ENCODE peak calls at places on chromosomes 13 and 19, in seven cellular contexts. One of them, this sample, is unnamed.

GRCh38 chr19:9857920-9858746 is 23.0 kb downstream of the PIN1 start:
- DNase-seq in DND-41: peak; percentile 58
- DNase-seq in fibroblast of lung: no peak
- DNase-seq in left ventricle myocardium inferior: no peak
- DNase-seq in body of pancreas: no peak
- DNase-seq in breast epithelium: no peak
- DNase-seq in AG09309: no peak
- DNase-seq in this sample: peak; percentile 79

GRCh38 chr13:97018029-97018819 is 23.9 kb upstream of the OXGR1 start:
- DNase-seq in DND-41: peak; percentile 52
- DNase-seq in fibroblast of lung: peak; percentile 49
- DNase-seq in left ventricle myocardium inferior: no peak
- DNase-seq in body of pancreas: peak; percentile 41
- DNase-seq in breast epithelium: no peak
- DNase-seq in AG09309: peak; percentile 25
- DNase-seq in this sample: peak; percentile 37

GRCh38 chr19:33649919-33650305 is 28.2 kb downstream of the CHST8 start:
- DNase-seq in DND-41: no peak
- DNase-seq in fibroblast of lung: no peak
- DNase-seq in left ventricle myocardium inferior: no peak
- DNase-seq in body of pancreas: no peak
- DNase-seq in breast epithelium: no peak
- DNase-seq in AG09309: no peak
- DNase-seq in this sample: no peak

GRCh38 chr13:38303816-38304215 is 45.8 kb upstream of the UFM1 start:
- DNase-seq in DND-41: no peak
- DNase-seq in fibroblast of lung: no peak
- DNase-seq in left ventricle myocardium inferior: no peak
- DNase-seq in body of pancreas: no peak
- DNase-seq in breast epithelium: no peak
- DNase-seq in AG09309: no peak
- DNase-seq in this sample: no peak

GRCh38 chr19:41427647-41428480 is 690 bp upstream of the B3GNT8 start:
- DNase-seq in DND-41: peak; percentile 48
- DNase-seq in fibroblast of lung: no peak
- DNase-seq in left ventricle myocardium inferior: peak; percentile 58
- DNase-seq in body of pancreas: peak; percentile 37
- DNase-seq in breast epithelium: no peak
- DNase-seq in AG09309: no peak
- DNase-seq in this sample: no peak

GRCh38 chr13:97259787-97260641 is 37.9 kb downstream of the MBNL2 start:
- DNase-seq in DND-41: no peak
- DNase-seq in fibroblast of lung: peak; percentile 84
- DNase-seq in left ventricle myocardium inferior: no peak
- DNase-seq in body of pancreas: no peak
- DNase-seq in breast epithelium: no peak
- DNase-seq in AG09309: no peak
- DNase-seq in this sample: no peak

GRCh38 chr13:30409911-30410704 is 12.2 kb upstream of the UBE2L5 start:
- DNase-seq in DND-41: no peak
- DNase-seq in fibroblast of lung: peak; percentile 85
- DNase-seq in left ventricle myocardium inferior: no peak
- DNase-seq in body of pancreas: no peak
- DNase-seq in breast epithelium: no peak
- DNase-seq in AG09309: no peak
- DNase-seq in this sample: no peak

GRCh38 chr13:70723732-70724131 is 615.5 kb upstream of the KLHL1 start:
- DNase-seq in DND-41: no peak
- DNase-seq in fibroblast of lung: peak; percentile 3
- DNase-seq in left ventricle myocardium inferior: no peak
- DNase-seq in body of pancreas: no peak
- DNase-seq in breast epithelium: no peak
- DNase-seq in AG09309: no peak
- DNase-seq in this sample: no peak

GRCh38 chr19:32223595-32224370 is 121.6 kb upstream of the ZNF507 start:
- DNase-seq in DND-41: peak; percentile 89
- DNase-seq in fibroblast of lung: no peak
- DNase-seq in left ventricle myocardium inferior: no peak
- DNase-seq in body of pancreas: no peak
- DNase-seq in breast epithelium: no peak
- DNase-seq in AG09309: no peak
- DNase-seq in this sample: peak; percentile 93

GRCh38 chr19:17721821-17722220 is 2.5 kb downstream of the MAP1S start:
- DNase-seq in DND-41: no peak
- DNase-seq in fibroblast of lung: no peak
- DNase-seq in left ventricle myocardium inferior: peak; percentile 51
- DNase-seq in body of pancreas: no peak
- DNase-seq in breast epithelium: no peak
- DNase-seq in AG09309: no peak
- DNase-seq in this sample: no peak

GRCh38 chr13:91045351-91046034 is 302.0 kb upstream of the MIR17HG start:
- DNase-seq in DND-41: no peak
- DNase-seq in fibroblast of lung: peak; percentile 9
- DNase-seq in left ventricle myocardium inferior: no peak
- DNase-seq in body of pancreas: no peak
- DNase-seq in breast epithelium: no peak
- DNase-seq in AG09309: no peak
- DNase-seq in this sample: no peak

GRCh38 chr19:35211545-35212230 is 16.9 kb downstream of the FAM187B start:
- DNase-seq in DND-41: no peak
- DNase-seq in fibroblast of lung: no peak
- DNase-seq in left ventricle myocardium inferior: peak; percentile 33
- DNase-seq in body of pancreas: no peak
- DNase-seq in breast epithelium: peak; percentile 58
- DNase-seq in AG09309: no peak
- DNase-seq in this sample: no peak

GRCh38 chr13:39273953-39274352 is 235.7 kb downstream of the NHLRC3 start:
- DNase-seq in DND-41: no peak
- DNase-seq in fibroblast of lung: peak; percentile 14
- DNase-seq in left ventricle myocardium inferior: no peak
- DNase-seq in body of pancreas: peak; percentile 34
- DNase-seq in breast epithelium: no peak
- DNase-seq in AG09309: no peak
- DNase-seq in this sample: peak; percentile 1

GRCh38 chr13:98083507-98083906 is 59.4 kb upstream of the FARP1 start:
- DNase-seq in DND-41: no peak
- DNase-seq in fibroblast of lung: peak; percentile 98
- DNase-seq in left ventricle myocardium inferior: no peak
- DNase-seq in body of pancreas: no peak
- DNase-seq in breast epithelium: no peak
- DNase-seq in AG09309: peak; percentile 91
- DNase-seq in this sample: no peak

GRCh38 chr13:27172495-27172842 is 858 bp upstream of the USP12 start:
- DNase-seq in DND-41: peak; percentile 18
- DNase-seq in fibroblast of lung: peak; percentile 55
- DNase-seq in left ventricle myocardium inferior: no peak
- DNase-seq in body of pancreas: no peak
- DNase-seq in breast epithelium: no peak
- DNase-seq in AG09309: no peak
- DNase-seq in this sample: no peak

GRCh38 chr19:4342421-4343055 is 824 bp upstream of the MPND start:
- DNase-seq in DND-41: peak; percentile 98
- DNase-seq in fibroblast of lung: peak; percentile 100
- DNase-seq in left ventricle myocardium inferior: peak; percentile 95
- DNase-seq in body of pancreas: peak; percentile 93
- DNase-seq in breast epithelium: peak; percentile 99
- DNase-seq in AG09309: peak; percentile 100
- DNase-seq in this sample: peak; percentile 100
- H3K4me3 ChIP-seq in DND-41: peak overlapping the region; percentile 94
- H3K4me3 ChIP-seq in fibroblast of lung: peak overlapping the region; percentile 66
- H3K4me3 ChIP-seq in left ventricle myocardium inferior: peak overlapping the region; percentile 86
- H3K4me3 ChIP-seq in body of pancreas: no peak overlapping the region
- H3K4me3 ChIP-seq in breast epithelium: peak overlapping the region; percentile 59
- H3K4me3 ChIP-seq in AG09309: peak overlapping the region; percentile 85
- H3K4me3 ChIP-seq in this sample: peak overlapping the region; percentile 86

GRCh38 chr19:51075998-51076397 is 6.7 kb downstream of the KLK14 start:
- DNase-seq in DND-41: no peak
- DNase-seq in fibroblast of lung: no peak
- DNase-seq in left ventricle myocardium inferior: no peak
- DNase-seq in body of pancreas: no peak
- DNase-seq in breast epithelium: no peak
- DNase-seq in AG09309: no peak
- DNase-seq in this sample: no peak

GRCh38 chr19:51078104-51078503 is 4.6 kb downstream of the KLK14 start:
- DNase-seq in DND-41: no peak
- DNase-seq in fibroblast of lung: no peak
- DNase-seq in left ventricle myocardium inferior: no peak
- DNase-seq in body of pancreas: no peak
- DNase-seq in breast epithelium: no peak
- DNase-seq in AG09309: no peak
- DNase-seq in this sample: no peak

GRCh38 chr19:51079486-51080110 is 3.1 kb downstream of the KLK14 start:
- DNase-seq in DND-41: no peak
- DNase-seq in fibroblast of lung: no peak
- DNase-seq in left ventricle myocardium inferior: peak; percentile 75
- DNase-seq in body of pancreas: peak; percentile 62
- DNase-seq in breast epithelium: no peak
- DNase-seq in AG09309: no peak
- DNase-seq in this sample: no peak

GRCh38 chr19:51076602-51077213 is 6.0 kb downstream of the KLK14 start:
- DNase-seq in DND-41: no peak
- DNase-seq in fibroblast of lung: no peak
- DNase-seq in left ventricle myocardium inferior: no peak
- DNase-seq in body of pancreas: no peak
- DNase-seq in breast epithelium: no peak
- DNase-seq in AG09309: no peak
- DNase-seq in this sample: no peak

GRCh38 chr19:51078731-51079130 is 4.0 kb downstream of the KLK14 start:
- DNase-seq in DND-41: no peak
- DNase-seq in fibroblast of lung: no peak
- DNase-seq in left ventricle myocardium inferior: no peak
- DNase-seq in body of pancreas: no peak
- DNase-seq in breast epithelium: no peak
- DNase-seq in AG09309: no peak
- DNase-seq in this sample: no peak
- H3K4me3 ChIP-seq in DND-41: no peak overlapping the region
- H3K4me3 ChIP-seq in fibroblast of lung: no peak overlapping the region
- H3K4me3 ChIP-seq in left ventricle myocardium inferior: no peak overlapping the region
- H3K4me3 ChIP-seq in body of pancreas: no peak overlapping the region
- H3K4me3 ChIP-seq in breast epithelium: no peak overlapping the region
- H3K4me3 ChIP-seq in AG09309: no peak overlapping the region
- H3K4me3 ChIP-seq in this sample: no peak overlapping the region

GRCh38 chr13:22883961-22884360 is 296.8 kb upstream of the SGCG start:
- DNase-seq in DND-41: no peak
- DNase-seq in fibroblast of lung: no peak
- DNase-seq in left ventricle myocardium inferior: no peak
- DNase-seq in body of pancreas: no peak
- DNase-seq in breast epithelium: no peak
- DNase-seq in AG09309: no peak
- DNase-seq in this sample: no peak
- H3K4me3 ChIP-seq in DND-41: no peak overlapping the region
- H3K4me3 ChIP-seq in fibroblast of lung: no peak overlapping the region
- H3K4me3 ChIP-seq in left ventricle myocardium inferior: no peak overlapping the region
- H3K4me3 ChIP-seq in body of pancreas: no peak overlapping the region
- H3K4me3 ChIP-seq in breast epithelium: no peak overlapping the region
- H3K4me3 ChIP-seq in AG09309: no peak overlapping the region
- H3K4me3 ChIP-seq in this sample: no peak overlapping the region

GRCh38 chr13:113846639-113847318 is 17.1 kb downstream of the GAS6 start:
- DNase-seq in DND-41: peak; percentile 48
- DNase-seq in fibroblast of lung: no peak
- DNase-seq in left ventricle myocardium inferior: no peak
- DNase-seq in body of pancreas: peak; percentile 8
- DNase-seq in breast epithelium: no peak
- DNase-seq in AG09309: no peak
- DNase-seq in this sample: peak; percentile 46

GRCh38 chr13:113845723-113846638 is 17.9 kb downstream of the GAS6 start:
- DNase-seq in DND-41: no peak
- DNase-seq in fibroblast of lung: no peak
- DNase-seq in left ventricle myocardium inferior: no peak
- DNase-seq in body of pancreas: no peak
- DNase-seq in breast epithelium: no peak
- DNase-seq in AG09309: no peak
- DNase-seq in this sample: no peak

GRCh38 chr13:113849546-113849945 is 14.3 kb downstream of the GAS6 start:
- DNase-seq in DND-41: no peak
- DNase-seq in fibroblast of lung: peak; percentile 51
- DNase-seq in left ventricle myocardium inferior: no peak
- DNase-seq in body of pancreas: no peak
- DNase-seq in breast epithelium: no peak
- DNase-seq in AG09309: no peak
- DNase-seq in this sample: no peak

GRCh38 chr13:113848431-113849260 is 15.2 kb downstream of the GAS6 start:
- DNase-seq in DND-41: peak; percentile 1
- DNase-seq in fibroblast of lung: no peak
- DNase-seq in left ventricle myocardium inferior: no peak
- DNase-seq in body of pancreas: peak; percentile 5
- DNase-seq in breast epithelium: no peak
- DNase-seq in AG09309: no peak
- DNase-seq in this sample: no peak

DNA sequence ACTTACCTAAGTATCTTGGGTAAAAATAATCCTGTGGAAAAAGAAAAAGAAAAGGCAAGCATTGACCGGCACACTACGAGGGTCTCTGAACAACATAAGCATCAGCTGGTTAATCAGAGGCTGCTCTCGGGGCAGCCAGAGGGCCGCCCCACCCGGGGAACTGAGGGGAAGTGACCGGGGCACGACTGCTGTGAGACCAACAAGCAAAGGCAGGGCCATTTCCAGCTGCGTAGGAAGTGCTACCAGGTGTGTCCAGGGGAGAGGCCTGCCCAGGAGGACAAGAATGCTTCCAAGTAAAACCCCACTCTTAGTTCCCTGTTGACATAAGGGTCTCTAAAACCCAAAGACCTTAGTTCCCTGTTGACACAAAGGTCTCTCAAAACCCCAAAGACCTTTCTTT is 15.9 kb downstream of the GAS6 start:
- DNase-seq in DND-41: no peak
- DNase-seq in fibroblast of lung: no peak
- DNase-seq in left ventricle myocardium inferior: no peak
- DNase-seq in body of pancreas: peak; percentile 8
- DNase-seq in breast epithelium: no peak
- DNase-seq in AG09309: no peak
- DNase-seq in this sample: no peak
- H3K4me3 ChIP-seq in DND-41: no peak overlapping the region
- H3K4me3 ChIP-seq in fibroblast of lung: no peak overlapping the region
- H3K4me3 ChIP-seq in left ventricle myocardium inferior: no peak overlapping the region
- H3K4me3 ChIP-seq in body of pancreas: no peak overlapping the region
- H3K4me3 ChIP-seq in breast epithelium: no peak overlapping the region
- H3K4me3 ChIP-seq in AG09309: no peak overlapping the region
- H3K4me3 ChIP-seq in this sample: no peak overlapping the region

GRCh38 chr13:67833564-67833963 is 603.4 kb upstream of the PCDH9 start:
- DNase-seq in DND-41: no peak
- DNase-seq in fibroblast of lung: no peak
- DNase-seq in left ventricle myocardium inferior: no peak
- DNase-seq in body of pancreas: no peak
- DNase-seq in breast epithelium: no peak
- DNase-seq in AG09309: no peak
- DNase-seq in this sample: no peak

GRCh38 chr13:67829641-67830040 is 599.5 kb upstream of the PCDH9 start:
- DNase-seq in DND-41: no peak
- DNase-seq in fibroblast of lung: peak; percentile 52
- DNase-seq in left ventricle myocardium inferior: no peak
- DNase-seq in body of pancreas: no peak
- DNase-seq in breast epithelium: no peak
- DNase-seq in AG09309: no peak
- DNase-seq in this sample: no peak

DNA sequence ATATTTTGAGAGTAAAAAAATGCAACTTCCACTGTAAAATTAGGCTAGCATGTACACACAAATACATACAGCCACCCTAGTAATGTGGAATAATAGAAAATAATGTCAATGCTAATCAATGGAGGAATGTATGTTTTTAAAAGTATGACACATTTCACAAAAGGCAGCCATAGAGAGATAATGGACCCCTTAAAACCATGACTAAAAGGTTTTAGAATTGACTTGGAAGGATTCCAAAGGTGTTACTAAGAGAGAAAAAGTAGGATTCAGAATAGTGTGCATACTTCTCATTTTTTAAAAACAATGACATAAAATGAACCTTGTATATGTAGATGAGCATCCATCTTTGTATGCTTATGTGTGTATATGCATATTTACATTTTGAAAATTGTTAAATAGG is 597.9 kb upstream of the PCDH9 start:
- DNase-seq in DND-41: no peak
- DNase-seq in fibroblast of lung: peak; percentile 71
- DNase-seq in left ventricle myocardium inferior: no peak
- DNase-seq in body of pancreas: no peak
- DNase-seq in breast epithelium: no peak
- DNase-seq in AG09309: no peak
- DNase-seq in this sample: no peak
- H3K4me3 ChIP-seq in DND-41: no peak overlapping the region
- H3K4me3 ChIP-seq in fibroblast of lung: no peak overlapping the region
- H3K4me3 ChIP-seq in left ventricle myocardium inferior: no peak overlapping the region
- H3K4me3 ChIP-seq in body of pancreas: no peak overlapping the region
- H3K4me3 ChIP-seq in breast epithelium: no peak overlapping the region
- H3K4me3 ChIP-seq in AG09309: no peak overlapping the region
- H3K4me3 ChIP-seq in this sample: no peak overlapping the region